ENCODE peak calls at places on chromosomes 1 and 21, in five cellular contexts. One of them, this sample, is unnamed.

GRCh38 chr1:17735340-17735739 is 19.8 kb upstream of the ACTL8 start:
- DNase-seq in H1: no peak
- DNase-seq in NT2/D1: no peak
- DNase-seq in HepG2: no peak
- DNase-seq in GM12878: no peak
- DNase-seq in this sample: no peak

GRCh38 chr1:32454726-32455125 is 10.1 kb upstream of the ZBTB8B start:
- DNase-seq in HepG2: peak; percentile 35
- DNase-seq in NT2/D1: no peak
- DNase-seq in GM12878: no peak
- DNase-seq in H1: no peak
- DNase-seq in this sample: no peak

GRCh38 chr1:63621075-63621474 is 27.9 kb downstream of the PGM1 start:
- DNase-seq in GM12878: no peak
- DNase-seq in H1: no peak
- DNase-seq in NT2/D1: no peak
- DNase-seq in HepG2: no peak
- DNase-seq in this sample: no peak

GRCh38 chr1:8448906-8449661 is 131.2 kb downstream of the SLC45A1 start:
- DNase-seq in H1: no peak
- DNase-seq in NT2/D1: no peak
- DNase-seq in HepG2: no peak
- DNase-seq in GM12878: no peak
- DNase-seq in this sample: no peak

GRCh38 chr21:41171210-41171609 is 3.2 kb downstream of the BACE2 start:
- DNase-seq in HepG2: no peak
- DNase-seq in H1: no peak
- DNase-seq in NT2/D1: no peak
- DNase-seq in GM12878: no peak
- DNase-seq in this sample: no peak

GRCh38 chr1:88289703-88290102 is 394.4 kb upstream of the PKN2 start:
- DNase-seq in H1: no peak
- DNase-seq in NT2/D1: no peak
- DNase-seq in HepG2: no peak
- DNase-seq in GM12878: no peak
- DNase-seq in this sample: no peak

GRCh38 chr1:116855788-116856187 is 53.9 kb upstream of the PTGFRN start:
- DNase-seq in H1: no peak
- DNase-seq in HepG2: no peak
- DNase-seq in GM12878: no peak
- DNase-seq in NT2/D1: no peak
- DNase-seq in this sample: peak; percentile 62

GRCh38 chr1:37472994-37473393 is 1.4 kb upstream of the ZC3H12A start:
- DNase-seq in H1: no peak
- DNase-seq in HepG2: no peak
- DNase-seq in NT2/D1: no peak
- DNase-seq in GM12878: no peak
- DNase-seq in this sample: no peak

GRCh38 chr1:28195780-28196179 is 19.3 kb upstream of the PTAFR start:
- DNase-seq in NT2/D1: no peak
- DNase-seq in HepG2: no peak
- DNase-seq in H1: no peak
- DNase-seq in GM12878: no peak
- DNase-seq in this sample: no peak

GRCh38 chr1:11054181-11054580 is 5.6 kb downstream of the SRM start:
- DNase-seq in NT2/D1: no peak
- DNase-seq in GM12878: no peak
- DNase-seq in H1: no peak
- DNase-seq in HepG2: no peak
- DNase-seq in this sample: no peak

GRCh38 chr1:47755368-47755990 is 241.7 kb downstream of the TRABD2B start:
- DNase-seq in NT2/D1: peak; percentile 81
- DNase-seq in H1: peak; percentile 93
- DNase-seq in HepG2: peak; percentile 35
- DNase-seq in GM12878: no peak
- DNase-seq in this sample: peak; percentile 62

GRCh38 chr1:15347182-15347581 is 62.5 kb upstream of the EFHD2 start:
- DNase-seq in HepG2: no peak
- DNase-seq in H1: no peak
- DNase-seq in GM12878: no peak
- DNase-seq in NT2/D1: no peak
- DNase-seq in this sample: no peak
- TF ChIP-seq SUZ12 in HepG2: no peak
- TF ChIP-seq SUZ12 in H1: no peak
- TF ChIP-seq SUZ12 in GM12878: no peak
- TF ChIP-seq SUZ12 in NT2/D1: no peak
- TF ChIP-seq SUZ12 in this sample: no peak

DNA sequence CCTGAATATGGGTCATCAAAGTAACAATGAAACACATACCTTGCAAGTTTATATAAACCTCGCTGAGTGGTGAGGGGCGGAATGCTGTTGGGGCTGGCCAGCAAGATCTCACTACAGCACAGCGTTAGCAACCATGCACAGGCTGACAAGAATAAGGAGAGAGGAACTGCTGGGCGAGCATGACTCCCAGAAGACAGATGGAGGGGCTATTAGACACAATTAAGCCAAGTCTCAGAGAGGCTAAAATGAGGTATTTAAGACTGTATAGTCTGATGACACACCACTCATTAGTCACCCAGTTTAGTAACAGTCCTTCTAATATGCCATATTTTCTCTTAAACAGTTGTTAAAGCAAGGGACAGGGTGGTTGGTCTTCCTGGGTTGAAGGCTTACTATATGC is 340.2 kb upstream of the NR5A2 start:
- DNase-seq in HepG2: no peak
- DNase-seq in H1: no peak
- DNase-seq in GM12878: no peak
- DNase-seq in NT2/D1: no peak
- DNase-seq in this sample: no peak
- TF ChIP-seq SUZ12 in HepG2: no peak
- TF ChIP-seq SUZ12 in H1: no peak
- TF ChIP-seq SUZ12 in GM12878: no peak
- TF ChIP-seq SUZ12 in NT2/D1: no peak
- TF ChIP-seq SUZ12 in this sample: no peak

GRCh38 chr21:34204021-34204420 is 130.6 kb downstream of the MRPS6 start:
- DNase-seq in NT2/D1: no peak
- DNase-seq in HepG2: no peak
- DNase-seq in GM12878: no peak
- DNase-seq in H1: no peak
- DNase-seq in this sample: no peak
- TF ChIP-seq SUZ12 in NT2/D1: no peak
- TF ChIP-seq SUZ12 in HepG2: no peak
- TF ChIP-seq SUZ12 in GM12878: no peak
- TF ChIP-seq SUZ12 in H1: no peak
- TF ChIP-seq SUZ12 in this sample: no peak

GRCh38 chr1:112251766-112252506 is 144.1 kb upstream of the CTTNBP2NL start:
- DNase-seq in NT2/D1: no peak
- DNase-seq in GM12878: no peak
- DNase-seq in HepG2: no peak
- DNase-seq in H1: no peak
- DNase-seq in this sample: no peak
- TF ChIP-seq SUZ12 in NT2/D1: no peak
- TF ChIP-seq SUZ12 in GM12878: no peak
- TF ChIP-seq SUZ12 in HepG2: no peak
- TF ChIP-seq SUZ12 in H1: no peak
- TF ChIP-seq SUZ12 in this sample: no peak